ENCODE peak calls at places on chromosomes 6 and 20, in six cellular contexts. F is KBM-7, R is HT-29, H is psoas muscle, K is posterior cingulate gyrus, X is MM.1S. E is an unnamed sample.

GRCh38 chr6:85552652-85553051 is 41.0 kb downstream of the SNX14 start:
- DNase-seq in X (no peak), K (no peak), H (no peak), F (no peak), R (no peak), E (no peak)

GRCh38 chr20:23459431-23460112 is 6.9 kb upstream of the CST11 start:
- DNase-seq in X (no peak), F (no peak), R (no peak), K (no peak), H (no peak), E (no peak)

GRCh38 chr20:53122853-53123252 is 150.7 kb downstream of the TSHZ2 start:
- DNase-seq in F (no peak), X (no peak), K (no peak), H (no peak), R (no peak), E (no peak)

GRCh38 chr6:112357801-112358200 is 10.7 kb downstream of the RFPL4B start:
- DNase-seq in R (no peak), H (no peak), K (no peak), F (no peak), X (no peak), E (no peak)

GRCh38 chr20:58374906-58375760 is 13.9 kb upstream of the VAPB start:
- DNase-seq in H (no peak), R (no peak), X (no peak), F (no peak), K (no peak), E (no peak)

GRCh38 chr6:16619777-16620176 is 141.5 kb downstream of the ATXN1 start:
- DNase-seq in H (no peak), F (no peak), K (no peak), R (no peak), X (no peak), E (no peak)

GRCh38 chr6:5517781-5518180 is 256.5 kb downstream of the FARS2 start:
- DNase-seq in F (no peak), X (no peak), K (no peak), H (no peak), R (no peak), E (no peak)

GRCh38 chr20:48912065-48912464 is 9.4 kb upstream of the ARFGEF2 start:
- DNase-seq in X (peak; percentile 90), F (no peak), R (no peak), H (no peak), K (no peak), E (no peak)

GRCh38 chr6:30720738-30721197 is 616 bp downstream of the TUBB start:
- DNase-seq in K (peak; percentile 53), F (peak; percentile 63), H (peak; percentile 84), R (peak; percentile 68), X (peak; percentile 80), E (no peak)

GRCh38 chr6:33410711-33411631 is at the start of gene PHF1:
- DNase-seq in K (no peak), X (no peak), R (no peak), F (peak; percentile 71), H (no peak), E (peak; percentile 60)

GRCh38 chr6:68777956-68778355 is 142.9 kb downstream of the ADGRB3 start:
- DNase-seq in F (no peak), X (no peak), H (no peak), R (no peak), K (no peak), E (no peak)

GRCh38 chr6:124793406-124793805 is 168.8 kb upstream of the RNF217 start:
- DNase-seq in X (no peak), R (no peak), F (no peak), K (no peak), H (no peak), E (no peak)

GRCh38 chr6:161396539-161396938 is 122.7 kb upstream of the AGPAT4 start:
- DNase-seq in R (no peak), K (no peak), F (no peak), X (no peak), H (no peak), E (no peak)

GRCh38 chr6:148747493-148748160 is 797 bp downstream of the UST start:
- DNase-seq in H (peak; percentile 64), K (no peak), F (peak; percentile 72), R (no peak), X (no peak), E (no peak)

GRCh38 chr6:20875369-20875963 is 341.2 kb downstream of the CDKAL1 start:
- DNase-seq in K (no peak), F (peak; percentile 40), X (no peak), H (no peak), R (peak; percentile 54), E (no peak)

GRCh38 chr6:17703256-17703694 is 3.5 kb downstream of the NUP153 start:
- DNase-seq in R (no peak), K (no peak), X (no peak), F (peak; percentile 67), H (no peak), E (no peak)